ENCODE peak calls at places on chromosome 14, in four cellular contexts. T is AG10803, K is testis, J is A549. A is an unnamed sample.

GRCh38 chr14:31224808-31225207 is 17.2 kb upstream of the HECTD1 start:
- DNase-seq in T (no peak), J (no peak), K (no peak), A (no peak)

GRCh38 chr14:78136695-78137094 is 33.5 kb upstream of the NRXN3 start:
- DNase-seq in J (no peak), K (no peak), T (no peak), A (no peak)

GRCh38 chr14:84435820-84436326 is 1094.1 kb upstream of the FLRT2 start:
- DNase-seq in J (no peak), K (no peak), T (no peak), A (no peak)

GRCh38 chr14:34711808-34712712 is 2.3 kb downstream of the CFL2 start:
- DNase-seq in J (no peak), T (no peak), K (no peak), A (no peak)

GRCh38 chr14:89625208-89625987 is 208.4 kb upstream of the FOXN3 start:
- DNase-seq in J (no peak), K (peak), T (no peak), A (peak)

GRCh38 chr14:101064718-101065117 is 161.2 kb upstream of the RTL1 start:
- DNase-seq in K (no peak), T (no peak), J (no peak), A (no peak)

GRCh38 chr14:26128931-26129674 is 468.7 kb downstream of the NOVA1 start:
- DNase-seq in K (no peak), J (no peak), T (no peak), A (peak)

GRCh38 chr14:77485901-77486678 is 12.5 kb downstream of the ISM2 start:
- DNase-seq in T (peak), K (no peak), J (peak), A (peak)

GRCh38 chr14:45743884-45744283 is 490.9 kb upstream of the MIS18BP1 start:
- DNase-seq in J (no peak), T (no peak), K (no peak), A (no peak)

GRCh38 chr14:100015251-100015655 is 50.0 kb upstream of the EVL start:
- DNase-seq in T (no peak), K (no peak), J (no peak), A (no peak)

GRCh38 chr14:55306938-55307589 is 35.8 kb downstream of the FBXO34 start:
- DNase-seq in K (no peak), T (no peak), J (no peak), A (no peak)

GRCh38 chr14:22220427-22220826 is 368.6 kb downstream of the DAD1 start:
- DNase-seq in T (peak), J (no peak), K (no peak), A (peak)
- TF ChIP-seq CTCF in T (no peak), J (no peak), K (no peak), A (peak)

GRCh38 chr14:23302290-23303225 is at the start of gene PPP1R3E:
- DNase-seq in K (peak), T (peak), J (peak), A (peak)

GRCh38 chr14:23299986-23300686 is 2.5 kb downstream of the PPP1R3E start:
- DNase-seq in K (no peak), J (no peak), T (no peak), A (no peak)

GRCh38 chr14:23300687-23301223 is 1.9 kb downstream of the PPP1R3E start:
- DNase-seq in J (no peak), T (no peak), K (peak), A (peak)

GRCh38 chr14:23301969-23302289 is 730 bp downstream of the PPP1R3E start:
- DNase-seq in J (no peak), K (no peak), T (no peak), A (no peak)

GRCh38 chr14:23301288-23301968 is 1.2 kb downstream of the PPP1R3E start:
- DNase-seq in K (peak), T (peak), J (peak), A (peak)
- TF ChIP-seq CTCF in K (peak), T (peak), J (peak), A (peak)

DNA sequence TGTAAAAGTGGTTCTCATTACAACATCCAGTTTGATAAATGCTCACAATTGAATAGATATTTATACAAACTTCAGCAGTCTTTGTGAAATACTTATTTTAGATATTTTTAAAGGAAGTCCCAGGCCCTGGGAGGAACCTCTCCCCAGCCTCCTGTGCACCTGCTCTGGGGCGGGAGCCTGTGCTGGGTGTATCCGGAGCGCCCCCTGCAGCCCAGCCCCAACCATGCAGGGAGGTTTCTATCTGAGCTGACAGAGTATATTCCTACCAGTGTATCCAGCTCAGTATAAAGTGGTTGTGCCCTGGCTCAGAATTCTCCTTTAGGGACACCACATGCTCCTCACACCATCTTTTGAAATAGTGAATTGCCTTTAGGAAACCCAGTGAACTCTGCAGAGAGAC is 851.8 kb downstream of the TMEM121 start:
- DNase-seq in K (no peak), J (no peak), T (no peak), A (no peak)
- TF ChIP-seq CTCF in K (no peak), J (no peak), T (no peak), A (no peak)

DNA sequence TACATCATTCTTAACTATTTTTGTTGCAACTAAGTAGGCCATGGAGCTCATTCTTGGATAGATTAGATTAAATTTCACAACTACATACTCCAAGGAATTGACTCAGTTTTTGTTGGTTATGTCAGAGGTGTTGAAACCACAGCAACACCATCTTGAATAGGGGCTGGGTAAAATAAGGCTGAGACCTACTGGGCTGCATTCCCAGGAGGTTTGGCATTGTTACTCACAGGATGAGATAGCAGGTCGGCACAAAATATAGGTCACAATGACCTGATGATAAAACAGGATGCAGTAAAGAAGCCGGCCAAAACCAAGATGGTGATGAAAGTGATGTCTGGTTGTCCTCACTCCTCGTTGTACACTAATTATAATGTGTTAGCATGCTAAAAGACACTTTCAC is 20.9 kb downstream of the DMAC2L start:
- DNase-seq in J (no peak), T (peak), K (no peak), A (peak)
- TF ChIP-seq CTCF in J (no peak), T (no peak), K (no peak), A (no peak)

DNA sequence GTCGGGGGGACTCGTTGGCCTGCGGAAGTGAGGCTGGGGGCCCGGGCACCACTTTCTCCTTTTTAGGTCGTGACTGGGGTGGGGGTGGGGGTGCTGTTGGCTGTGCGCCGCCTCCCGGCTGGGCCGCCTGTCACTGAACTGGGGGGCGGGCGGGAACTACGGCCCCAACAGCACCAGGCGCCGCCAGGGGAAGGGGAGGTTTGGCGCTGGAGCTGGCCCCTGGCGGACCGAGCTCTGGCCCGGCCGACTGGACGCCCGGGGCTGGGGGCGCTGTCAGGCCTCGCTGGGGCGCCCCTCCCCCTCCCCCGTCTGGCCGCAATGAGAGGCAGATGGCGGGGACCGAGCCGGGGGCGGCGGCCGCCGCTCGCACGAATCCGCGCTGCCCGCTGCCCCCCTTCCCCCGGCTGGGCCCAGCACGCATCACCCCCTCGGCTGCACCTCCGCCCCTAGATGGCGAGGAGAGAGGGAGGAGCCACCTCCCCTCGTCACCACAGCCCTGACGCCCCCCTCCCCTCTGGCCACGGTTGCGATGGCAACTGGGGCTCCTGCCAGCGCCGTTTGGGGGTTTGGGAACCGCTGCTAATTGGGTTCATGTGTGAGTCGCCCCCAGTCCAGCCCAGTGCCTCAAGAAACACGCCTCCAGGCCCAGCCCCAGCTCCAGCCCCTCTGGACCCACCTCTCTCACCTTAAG is 723 bp downstream of the NFATC4 start:
- DNase-seq in J (no peak), T (peak), K (peak), A (peak)
- TF ChIP-seq CTCF in J (no peak), T (no peak), K (no peak), A (no peak)

GRCh38 chr14:24297190-24297964 is 2.2 kb downstream of the DHRS1 start:
- DNase-seq in K (no peak), J (peak), T (no peak), A (no peak)

GRCh38 chr14:24293525-24293924 is 6.1 kb downstream of the DHRS1 start:
- DNase-seq in T (no peak), K (no peak), J (no peak), A (no peak)

GRCh38 chr14:24299255-24300191 is at the start of the genes DHRS1 and NOP9:
- DNase-seq in T (peak), K (peak), J (peak), A (peak)

GRCh38 chr14:24298892-24299254 is 707 bp downstream of the DHRS1 start:
- DNase-seq in J (peak), T (peak), K (no peak), A (peak)

DNA sequence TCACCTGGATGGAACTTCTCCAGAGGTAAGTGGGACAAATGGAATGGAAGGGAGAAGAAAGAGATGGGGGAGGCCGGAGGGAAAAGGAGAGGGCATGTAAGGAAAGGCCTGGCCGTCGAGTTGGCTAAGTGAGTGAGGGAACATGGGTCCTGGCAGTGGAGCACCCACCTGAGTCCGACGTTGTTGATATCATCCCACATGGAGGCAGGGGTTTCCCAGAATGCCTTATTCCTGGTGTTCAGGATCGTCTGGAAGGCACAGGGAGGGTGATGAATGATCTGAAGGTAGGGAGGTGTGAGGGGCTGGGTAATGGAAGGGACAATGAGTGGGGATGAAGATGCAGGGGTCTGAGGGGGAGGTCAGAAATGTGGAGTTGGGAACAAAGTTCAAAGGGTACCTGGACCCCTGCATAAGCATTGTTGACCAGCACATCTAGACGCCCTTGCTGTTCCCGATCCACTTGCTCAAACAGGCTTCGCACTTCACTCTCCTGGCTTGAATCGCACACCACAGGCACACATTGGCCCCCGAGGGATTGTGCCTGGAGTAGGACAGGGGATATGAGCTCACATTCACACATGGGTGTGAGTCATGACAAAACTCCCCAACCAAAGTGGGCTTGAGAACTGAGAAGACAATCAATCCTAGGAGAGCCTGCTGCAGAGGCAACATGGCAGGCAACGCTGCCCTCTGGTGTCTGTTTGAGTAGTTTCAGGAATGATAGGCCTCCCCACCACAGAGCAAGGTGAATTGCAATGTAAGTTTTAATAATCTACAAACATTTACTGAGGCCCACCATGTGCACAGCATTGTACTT is 3.0 kb downstream of the DHRS1 start:
- DNase-seq in T (peak), J (peak), K (peak), A (peak)
- TF ChIP-seq CTCF in T (peak), J (peak), K (peak), A (peak)

GRCh38 chr14:64986578-64987571 is at the start of gene FNTB:
- DNase-seq in K (peak), J (peak), T (peak), A (peak)
- TF ChIP-seq CTCF in K (peak), J (peak), T (peak), A (peak)

DNA sequence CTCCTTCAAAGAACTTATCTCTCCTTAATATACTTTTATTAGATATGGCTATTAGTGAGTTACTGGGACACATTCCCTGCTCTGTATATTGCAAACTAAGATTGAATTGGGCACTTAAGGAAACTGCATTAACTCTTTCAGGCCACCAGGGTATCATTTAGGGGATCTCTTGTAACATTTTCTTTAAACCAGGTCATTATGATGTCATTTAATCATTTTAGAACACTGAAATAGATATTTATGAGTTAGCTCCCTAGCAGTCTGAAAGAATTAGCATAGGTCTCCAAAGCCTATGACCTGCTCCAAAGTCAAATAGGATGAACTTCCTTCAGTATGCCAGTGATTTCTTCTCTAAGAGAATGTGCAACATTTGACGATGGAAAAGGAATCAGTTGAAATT is 506.9 kb downstream of the FOXG1 start:
- DNase-seq in J (no peak), T (no peak), K (no peak), A (no peak)
- TF ChIP-seq CTCF in J (no peak), T (no peak), K (no peak), A (no peak)

GRCh38 chr14:22613091-22613695 is 15.1 kb downstream of the ABHD4 start:
- DNase-seq in T (peak), J (no peak), K (no peak), A (peak)
- TF ChIP-seq CTCF in T (peak), J (no peak), K (no peak), A (no peak)

A was measured in astrocyte of the spinal cord.